ENCODE peak calls at places on chromosome 1, in ten cellular contexts. One of them, this sample, is unnamed.

GRCh38 chr1:27785763-27786162 is 12.7 kb downstream of the STX12 start:
- DNase-seq in uterus: no peak
- DNase-seq in astrocyte of the spinal cord: peak; percentile 6
- DNase-seq in nucleus accumbens: no peak
- DNase-seq in H54: peak; percentile 5
- DNase-seq in ecto neural progenitor cell: no peak
- DNase-seq in WERI-Rb-1: no peak
- DNase-seq in mesenchymal stem cell: peak; percentile 18
- DNase-seq in CD8-positive, alpha-beta T cell: no peak
- DNase-seq in tibial nerve: no peak
- DNase-seq in this sample: no peak

GRCh38 chr1:228064741-228065542 is 17.6 kb upstream of the ARF1 start:
- DNase-seq in uterus: no peak
- DNase-seq in astrocyte of the spinal cord: no peak
- DNase-seq in nucleus accumbens: no peak
- DNase-seq in H54: no peak
- DNase-seq in ecto neural progenitor cell: no peak
- DNase-seq in WERI-Rb-1: no peak
- DNase-seq in mesenchymal stem cell: no peak
- DNase-seq in CD8-positive, alpha-beta T cell: no peak
- DNase-seq in tibial nerve: no peak
- DNase-seq in this sample: no peak

GRCh38 chr1:116501041-116501869 is 69.6 kb downstream of the CD58 start:
- DNase-seq in uterus: no peak
- DNase-seq in astrocyte of the spinal cord: no peak
- DNase-seq in nucleus accumbens: no peak
- DNase-seq in H54: no peak
- DNase-seq in ecto neural progenitor cell: no peak
- DNase-seq in WERI-Rb-1: no peak
- DNase-seq in mesenchymal stem cell: no peak
- DNase-seq in CD8-positive, alpha-beta T cell: no peak
- DNase-seq in tibial nerve: no peak
- DNase-seq in this sample: no peak

GRCh38 chr1:7420706-7421105 is 350.4 kb upstream of the VAMP3 start:
- DNase-seq in uterus: peak; percentile 1
- DNase-seq in astrocyte of the spinal cord: no peak
- DNase-seq in nucleus accumbens: no peak
- DNase-seq in H54: no peak
- DNase-seq in ecto neural progenitor cell: no peak
- DNase-seq in WERI-Rb-1: no peak
- DNase-seq in mesenchymal stem cell: no peak
- DNase-seq in CD8-positive, alpha-beta T cell: no peak
- DNase-seq in tibial nerve: peak; percentile 8
- DNase-seq in this sample: peak; percentile 0

GRCh38 chr1:240027059-240027462 is 64.6 kb upstream of the FMN2 start:
- DNase-seq in uterus: no peak
- DNase-seq in astrocyte of the spinal cord: peak; percentile 63
- DNase-seq in nucleus accumbens: peak; percentile 34
- DNase-seq in H54: no peak
- DNase-seq in ecto neural progenitor cell: no peak
- DNase-seq in WERI-Rb-1: peak; percentile 73
- DNase-seq in mesenchymal stem cell: peak; percentile 56
- DNase-seq in CD8-positive, alpha-beta T cell: no peak
- DNase-seq in tibial nerve: no peak
- DNase-seq in this sample: no peak

GRCh38 chr1:199687321-199687720 is 340.2 kb upstream of the NR5A2 start:
- DNase-seq in uterus: no peak
- DNase-seq in astrocyte of the spinal cord: peak; percentile 28
- DNase-seq in nucleus accumbens: no peak
- DNase-seq in H54: no peak
- DNase-seq in ecto neural progenitor cell: no peak
- DNase-seq in WERI-Rb-1: peak; percentile 79
- DNase-seq in mesenchymal stem cell: peak; percentile 58
- DNase-seq in CD8-positive, alpha-beta T cell: no peak
- DNase-seq in tibial nerve: no peak
- DNase-seq in this sample: no peak

GRCh38 chr1:191453487-191453886 is 704.8 kb upstream of the RGS18 start:
- DNase-seq in uterus: no peak
- DNase-seq in astrocyte of the spinal cord: no peak
- DNase-seq in nucleus accumbens: no peak
- DNase-seq in H54: no peak
- DNase-seq in ecto neural progenitor cell: no peak
- DNase-seq in WERI-Rb-1: no peak
- DNase-seq in mesenchymal stem cell: no peak
- DNase-seq in CD8-positive, alpha-beta T cell: no peak
- DNase-seq in tibial nerve: no peak
- DNase-seq in this sample: no peak

GRCh38 chr1:3527774-3528173 is 73.3 kb downstream of the ARHGEF16 start:
- DNase-seq in uterus: no peak
- DNase-seq in astrocyte of the spinal cord: no peak
- DNase-seq in nucleus accumbens: no peak
- DNase-seq in H54: no peak
- DNase-seq in ecto neural progenitor cell: no peak
- DNase-seq in WERI-Rb-1: peak; percentile 83
- DNase-seq in mesenchymal stem cell: no peak
- DNase-seq in CD8-positive, alpha-beta T cell: no peak
- DNase-seq in tibial nerve: no peak
- DNase-seq in this sample: no peak

GRCh38 chr1:244297616-244298015 is 154.1 kb downstream of the ADSS2 start:
- DNase-seq in uterus: no peak
- DNase-seq in astrocyte of the spinal cord: no peak
- DNase-seq in nucleus accumbens: no peak
- DNase-seq in H54: no peak
- DNase-seq in ecto neural progenitor cell: no peak
- DNase-seq in WERI-Rb-1: no peak
- DNase-seq in mesenchymal stem cell: no peak
- DNase-seq in CD8-positive, alpha-beta T cell: no peak
- DNase-seq in tibial nerve: no peak
- DNase-seq in this sample: no peak

GRCh38 chr1:65002156-65002507 is 35.8 kb upstream of the JAK1 start:
- DNase-seq in uterus: no peak
- DNase-seq in astrocyte of the spinal cord: no peak
- DNase-seq in nucleus accumbens: no peak
- DNase-seq in H54: no peak
- DNase-seq in ecto neural progenitor cell: peak; percentile 47
- DNase-seq in WERI-Rb-1: no peak
- DNase-seq in mesenchymal stem cell: no peak
- DNase-seq in CD8-positive, alpha-beta T cell: no peak
- DNase-seq in tibial nerve: no peak
- DNase-seq in this sample: no peak

GRCh38 chr1:119940697-119941096 is 44.4 kb upstream of the ADAM30 start:
- DNase-seq in uterus: no peak
- DNase-seq in astrocyte of the spinal cord: no peak
- DNase-seq in nucleus accumbens: no peak
- DNase-seq in H54: no peak
- DNase-seq in ecto neural progenitor cell: no peak
- DNase-seq in WERI-Rb-1: no peak
- DNase-seq in mesenchymal stem cell: no peak
- DNase-seq in CD8-positive, alpha-beta T cell: no peak
- DNase-seq in tibial nerve: no peak
- DNase-seq in this sample: no peak

GRCh38 chr1:81174811-81175476 is 625.8 kb upstream of the ADGRL2 start:
- DNase-seq in uterus: no peak
- DNase-seq in astrocyte of the spinal cord: peak; percentile 58
- DNase-seq in nucleus accumbens: no peak
- DNase-seq in H54: peak; percentile 69
- DNase-seq in ecto neural progenitor cell: no peak
- DNase-seq in WERI-Rb-1: no peak
- DNase-seq in mesenchymal stem cell: peak; percentile 45
- DNase-seq in CD8-positive, alpha-beta T cell: no peak
- DNase-seq in tibial nerve: no peak
- DNase-seq in this sample: no peak

GRCh38 chr1:205933672-205934618 is 9.3 kb downstream of the SLC26A9 start:
- DNase-seq in uterus: peak; percentile 24
- DNase-seq in astrocyte of the spinal cord: peak; percentile 77
- DNase-seq in nucleus accumbens: peak; percentile 40
- DNase-seq in H54: peak; percentile 84
- DNase-seq in ecto neural progenitor cell: no peak
- DNase-seq in WERI-Rb-1: no peak
- DNase-seq in mesenchymal stem cell: peak; percentile 57
- DNase-seq in CD8-positive, alpha-beta T cell: no peak
- DNase-seq in tibial nerve: no peak
- DNase-seq in this sample: no peak

GRCh38 chr1:226736908-226737818 is 1.9 kb downstream of the ITPKB start:
- DNase-seq in uterus: no peak
- DNase-seq in astrocyte of the spinal cord: peak; percentile 47
- DNase-seq in nucleus accumbens: peak; percentile 70
- DNase-seq in H54: no peak
- DNase-seq in ecto neural progenitor cell: peak; percentile 79
- DNase-seq in WERI-Rb-1: peak; percentile 30
- DNase-seq in mesenchymal stem cell: peak; percentile 62
- DNase-seq in CD8-positive, alpha-beta T cell: peak; percentile 77
- DNase-seq in tibial nerve: no peak
- DNase-seq in this sample: peak; percentile 32

GRCh38 chr1:156004843-156005593 is 15.7 kb downstream of the SSR2 start:
- DNase-seq in uterus: no peak
- DNase-seq in astrocyte of the spinal cord: no peak
- DNase-seq in nucleus accumbens: no peak
- DNase-seq in H54: no peak
- DNase-seq in ecto neural progenitor cell: no peak
- DNase-seq in WERI-Rb-1: peak; percentile 36
- DNase-seq in mesenchymal stem cell: no peak
- DNase-seq in CD8-positive, alpha-beta T cell: peak; percentile 62
- DNase-seq in tibial nerve: no peak
- DNase-seq in this sample: no peak

GRCh38 chr1:24898152-24898908 is 31.7 kb downstream of the RUNX3 start:
- DNase-seq in uterus: no peak
- DNase-seq in astrocyte of the spinal cord: peak; percentile 15
- DNase-seq in nucleus accumbens: no peak
- DNase-seq in H54: no peak
- DNase-seq in ecto neural progenitor cell: peak; percentile 77
- DNase-seq in WERI-Rb-1: peak; percentile 60
- DNase-seq in mesenchymal stem cell: peak; percentile 33
- DNase-seq in CD8-positive, alpha-beta T cell: peak; percentile 71
- DNase-seq in tibial nerve: no peak
- DNase-seq in this sample: no peak

This sample was measured in gastrocnemius medialis.